ENCODE peak calls at places on chromosomes 4 and X, in nine cellular contexts. V is neural crest cell; K is thoracic aorta; A is left ventricle myocardium inferior; W is tibial nerve; M is stimulated activated naive B cell treated with anti-CD40 and anti-IgM and Interleukin-4, amounts not matched to agents 10 μg/mL and 1 μg/mL and 100 μg/mL, for 72 hours; Y is naive thymus-derived CD8-positive, alpha-beta T cell; C is esophagus squamous epithelium; O is CD4-positive, alpha-beta T cell. R is an unnamed sample.

GRCh38 chr4:152063301-152064235 is 302.8 kb upstream of the GATB start:
- DNase-seq in W (no peak), O (peak), K (no peak), Y (no peak), V (no peak), C (no peak), M (no peak), A (no peak), R (no peak)

GRCh38 chrX:48957477-48957826 is at the start of gene OTUD5:
- DNase-seq in W (peak), C (no peak), V (no peak), A (peak), M (peak), K (no peak), O (peak), Y (peak), R (peak)

GRCh38 chr4:1250921-1251772 is 2.2 kb upstream of the CTBP1 start:
- DNase-seq in Y (no peak), W (no peak), C (no peak), V (no peak), A (no peak), O (no peak), M (no peak), K (no peak), R (no peak)

GRCh38 chr4:102438396-102438795 is 62.8 kb upstream of the NFKB1 start:
- DNase-seq in M (no peak), A (no peak), C (no peak), W (no peak), O (no peak), V (no peak), Y (no peak), K (no peak), R (no peak)

GRCh38 chr4:57119054-57119651 is 9.0 kb upstream of the IGFBP7 start:
- DNase-seq in A (peak), C (no peak), W (peak), Y (no peak), V (no peak), M (no peak), O (no peak), K (peak), R (no peak)

GRCh38 chrX:132853040-132853439 is 105.4 kb downstream of the HS6ST2 start:
- DNase-seq in A (no peak), V (no peak), K (no peak), W (no peak), C (no peak), Y (no peak), O (no peak), M (no peak), R (no peak)

GRCh38 chrX:151680805-151681204 is 14.5 kb upstream of the PRRG3 start:
- DNase-seq in M (peak), C (no peak), K (no peak), W (no peak), A (no peak), O (peak), Y (peak), V (peak), R (peak)

GRCh38 chr4:139175647-139176298 is 1.2 kb downstream of the ELF2 start:
- DNase-seq in K (no peak), M (peak), C (no peak), O (no peak), V (peak), W (no peak), Y (no peak), A (no peak), R (no peak)

GRCh38 chrX:74104356-74105065 is 199.5 kb upstream of the ZCCHC13 start:
- DNase-seq in M (no peak), Y (no peak), A (no peak), K (no peak), W (no peak), C (no peak), O (no peak), V (no peak), R (no peak)

GRCh38 chr4:53015681-53016080 is 153.6 kb downstream of the RASL11B start:
- DNase-seq in M (no peak), W (no peak), Y (no peak), O (no peak), C (no peak), A (no peak), V (peak), K (no peak), R (peak)

GRCh38 chr4:7757501-7758443 is 181.9 kb downstream of the AFAP1 start:
- DNase-seq in W (no peak), A (no peak), Y (no peak), V (peak), M (no peak), K (no peak), O (no peak), C (no peak), R (no peak)

GRCh38 chrX:40314070-40314469 is 216.3 kb upstream of the BCOR start:
- DNase-seq in C (no peak), W (no peak), Y (no peak), O (no peak), K (no peak), M (no peak), A (no peak), V (no peak), R (no peak)

GRCh38 chr4:122533841-122534240 is 77.3 kb upstream of the IL2 start:
- DNase-seq in K (no peak), Y (no peak), C (no peak), W (no peak), M (no peak), O (no peak), A (no peak), V (no peak), R (no peak)

GRCh38 chr4:36011381-36011780 is 232.9 kb downstream of the ARAP2 start:
- DNase-seq in Y (no peak), W (no peak), M (no peak), A (no peak), K (no peak), V (no peak), O (no peak), C (no peak), R (no peak)

GRCh38 chr4:38180456-38180855 is 220.3 kb downstream of the PTTG2 start:
- DNase-seq in Y (no peak), C (no peak), M (no peak), O (no peak), W (no peak), A (no peak), K (no peak), V (no peak), R (no peak)

GRCh38 chrX:141341341-141341740 is 99.0 kb upstream of the SPANXC start:
- DNase-seq in K (no peak), Y (no peak), O (no peak), C (no peak), A (no peak), M (no peak), W (no peak), V (no peak), R (no peak)

GRCh38 chrX:24956828-24957227 is 58.9 kb downstream of the ARX start:
- DNase-seq in C (no peak), Y (no peak), O (no peak), M (no peak), A (no peak), V (no peak), W (no peak), K (no peak), R (no peak)

R was measured in posterior cingulate gyrus.